ENCODE peak calls at places on chromosomes 13 and 19, in ten cellular contexts. D is hepatocyte, C is H1, W is heart right ventricle, B is Peyer's patch, Q is ascending aorta, R is foreskin fibroblast, H is left ventricle myocardium inferior, K is right atrium auricular region, I is endodermal cell. S is an unnamed sample.

GRCh38 chr19:40467007-40467565 is 285 bp downstream of the SPTBN4 start:
- DNase-seq in D (peak), C (peak), W (no peak), B (no peak), Q (no peak), R (no peak), H (no peak), K (no peak), I (peak), S (no peak)

GRCh38 chr19:6069268-6069771 is 41.0 kb downstream of the RFX2 start:
- DNase-seq in D (no peak), C (no peak), W (no peak), B (no peak), Q (peak), R (no peak), H (no peak), K (peak), I (no peak), S (no peak)

GRCh38 chr13:44523176-44524017 is 52.7 kb downstream of the TSC22D1 start:
- DNase-seq in D (peak), C (no peak), W (no peak), B (no peak), Q (no peak), R (peak), H (no peak), K (no peak), I (no peak), S (peak)

GRCh38 chr13:37476874-37477273 is 121.7 kb downstream of the POSTN start:
- DNase-seq in D (no peak), C (no peak), W (peak), B (no peak), Q (no peak), R (peak), H (peak), K (no peak), I (peak), S (no peak)

GRCh38 chr19:44050740-44051653 is 839 bp upstream of the ZNF223 start:
- DNase-seq in D (no peak), C (no peak), W (no peak), B (peak), Q (no peak), R (no peak), H (no peak), K (no peak), I (no peak), S (no peak)

GRCh38 chr13:22193070-22193469 is 522.2 kb downstream of the FGF9 start:
- DNase-seq in D (no peak), C (no peak), W (no peak), B (no peak), Q (no peak), R (no peak), H (no peak), K (no peak), I (no peak), S (no peak)

GRCh38 chr13:24224232-24224680 is 63.7 kb downstream of the SPATA13 start:
- DNase-seq in D (no peak), C (no peak), W (no peak), B (no peak), Q (no peak), R (no peak), H (no peak), K (no peak), I (no peak), S (no peak)

GRCh38 chr13:44884076-44884729 is 105.1 kb downstream of the NUFIP1 start:
- DNase-seq in D (no peak), C (no peak), W (no peak), B (no peak), Q (peak), R (peak), H (no peak), K (no peak), I (no peak), S (no peak)

GRCh38 chr13:60691268-60691667 is 294.2 kb downstream of the TDRD3 start:
- DNase-seq in D (no peak), C (no peak), W (no peak), B (no peak), Q (no peak), R (no peak), H (no peak), K (no peak), I (no peak), S (no peak)

GRCh38 chr19:32342695-32343094 is 2.7 kb upstream of the ZNF507 start:
- DNase-seq in D (no peak), C (no peak), W (no peak), B (no peak), Q (no peak), R (no peak), H (no peak), K (no peak), I (no peak), S (no peak)

GRCh38 chr19:46150606-46151005 is 2.6 kb downstream of the IGFL2 start:
- DNase-seq in D (no peak), C (no peak), W (no peak), B (no peak), Q (no peak), R (no peak), H (no peak), K (no peak), I (no peak), S (no peak)

GRCh38 chr13:97243915-97244820 is 22.0 kb downstream of the MBNL2 start:
- DNase-seq in D (no peak), C (no peak), W (no peak), B (no peak), Q (no peak), R (no peak), H (no peak), K (no peak), I (no peak), S (no peak)

GRCh38 chr19:43455321-43456113 is 9.9 kb downstream of the LYPD3 start:
- DNase-seq in D (no peak), C (no peak), W (no peak), B (no peak), Q (no peak), R (no peak), H (no peak), K (no peak), I (no peak), S (no peak)

GRCh38 chr19:48836089-48837017 is at the start of gene HSD17B14:
- DNase-seq in D (peak), C (peak), W (peak), B (no peak), Q (peak), R (peak), H (no peak), K (no peak), I (peak), S (no peak)

GRCh38 chr19:33689138-33689746 is 67.5 kb downstream of the CHST8 start:
- DNase-seq in D (no peak), C (no peak), W (no peak), B (peak), Q (peak), R (no peak), H (no peak), K (no peak), I (no peak), S (no peak)

DNA sequence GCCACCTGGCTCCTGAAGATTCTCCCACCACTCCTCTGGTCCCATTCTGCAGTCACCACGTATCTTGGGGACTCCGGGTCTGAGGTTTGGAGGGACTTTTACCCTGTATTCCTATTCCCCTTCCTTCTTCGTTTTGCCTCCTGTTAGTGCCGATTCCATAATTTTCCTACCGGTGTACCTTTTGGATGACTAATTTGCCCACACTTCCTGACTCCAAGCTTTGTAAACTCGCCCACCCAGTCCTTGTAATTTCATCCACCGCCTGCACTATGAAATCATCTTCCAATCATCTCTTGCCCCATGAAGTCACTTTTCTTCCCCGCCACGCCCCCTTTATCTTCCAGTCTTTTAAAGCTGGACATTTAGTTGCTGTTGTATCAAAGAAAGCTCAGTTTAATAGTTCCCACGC is 572 bp downstream of the UCHL3 start:
- DNase-seq in D (peak), C (no peak), W (peak), B (no peak), Q (peak), R (peak), H (no peak), K (no peak), I (no peak), S (peak)
- H3K4me3 ChIP-seq in D (peak), C (peak), W (peak), B (peak), Q (peak), R (peak), H (peak), K (peak), I (peak), S (peak)

GRCh38 chr19:2578911-2579677 is 103.2 kb downstream of the GADD45B start:
- DNase-seq in D (peak), C (peak), W (peak), B (peak), Q (peak), R (peak), H (peak), K (peak), I (peak), S (peak)

GRCh38 chr19:2582984-2583956 is 107.3 kb downstream of the GADD45B start:
- DNase-seq in D (no peak), C (no peak), W (no peak), B (no peak), Q (peak), R (no peak), H (no peak), K (no peak), I (no peak), S (no peak)

GRCh38 chr19:2578391-2578826 is 102.5 kb downstream of the GADD45B start:
- DNase-seq in D (peak), C (peak), W (no peak), B (peak), Q (peak), R (no peak), H (peak), K (peak), I (peak), S (peak)

GRCh38 chr19:2577722-2578335 is 101.9 kb downstream of the GADD45B start:
- DNase-seq in D (no peak), C (no peak), W (no peak), B (no peak), Q (peak), R (no peak), H (no peak), K (no peak), I (no peak), S (no peak)

DNA sequence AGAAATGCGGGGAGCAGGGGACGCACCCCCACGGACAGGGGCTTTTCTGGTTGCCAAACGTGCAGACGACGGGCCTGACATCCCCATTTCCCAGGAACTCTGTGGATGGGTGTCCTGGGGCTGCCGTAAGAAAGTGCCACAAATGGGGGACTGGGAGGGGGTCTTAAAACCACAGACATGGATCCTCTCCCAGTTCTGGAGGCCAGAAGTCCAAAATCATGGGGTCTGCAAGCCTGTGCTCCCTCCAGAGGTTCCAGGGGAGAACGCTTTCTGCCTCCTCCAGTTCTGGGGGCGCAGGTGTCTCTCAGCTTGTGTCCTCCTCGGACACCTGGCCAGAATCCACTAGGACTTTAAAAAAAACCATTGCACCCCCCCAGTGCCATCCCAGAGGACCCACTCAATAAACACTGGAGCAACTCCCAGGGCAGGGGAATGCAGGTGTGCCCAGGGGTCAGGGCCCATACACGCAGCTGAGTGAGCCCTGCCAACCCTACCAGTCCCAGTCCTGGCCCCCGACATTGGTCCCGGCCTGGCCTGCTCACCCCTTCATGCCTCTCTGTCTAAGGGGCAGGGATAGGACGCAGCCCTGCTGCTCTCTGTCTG is 103.9 kb downstream of the GADD45B start:
- DNase-seq in D (no peak), C (no peak), W (no peak), B (no peak), Q (peak), R (no peak), H (no peak), K (no peak), I (peak), S (no peak)
- TF ChIP-seq CTCF in D (no peak), C (no peak), W (peak), B (no peak), Q (no peak), R (no peak), H (peak), K (no peak), I (peak), S (no peak)

GRCh38 chr13:111610077-111610476 is 289.6 kb downstream of the TEX29 start:
- DNase-seq in D (no peak), C (no peak), W (no peak), B (no peak), Q (no peak), R (no peak), H (no peak), K (no peak), I (no peak), S (no peak)
- H3K4me3 ChIP-seq in D (no peak), C (no peak), W (no peak), B (no peak), Q (no peak), R (no peak), H (no peak), K (no peak), I (no peak), S (no peak)

GRCh38 chr13:19888799-19889198 is 25.4 kb upstream of the ZMYM5 start:
- DNase-seq in D (no peak), C (no peak), W (no peak), B (no peak), Q (no peak), R (no peak), H (no peak), K (no peak), I (no peak), S (no peak)
- TF ChIP-seq CTCF in D (peak), C (no peak), W (peak), B (no peak), Q (no peak), R (no peak), H (peak), K (no peak), I (no peak), S (no peak)

GRCh38 chr19:12034610-12035009 is 869 bp downstream of the ZNF433 start:
- DNase-seq in D (peak), C (no peak), W (no peak), B (no peak), Q (no peak), R (no peak), H (no peak), K (no peak), I (no peak), S (no peak)

GRCh38 chr19:12035220-12036172 is at the start of gene ZNF433:
- DNase-seq in D (peak), C (peak), W (peak), B (peak), Q (peak), R (peak), H (peak), K (peak), I (peak), S (peak)

DNA sequence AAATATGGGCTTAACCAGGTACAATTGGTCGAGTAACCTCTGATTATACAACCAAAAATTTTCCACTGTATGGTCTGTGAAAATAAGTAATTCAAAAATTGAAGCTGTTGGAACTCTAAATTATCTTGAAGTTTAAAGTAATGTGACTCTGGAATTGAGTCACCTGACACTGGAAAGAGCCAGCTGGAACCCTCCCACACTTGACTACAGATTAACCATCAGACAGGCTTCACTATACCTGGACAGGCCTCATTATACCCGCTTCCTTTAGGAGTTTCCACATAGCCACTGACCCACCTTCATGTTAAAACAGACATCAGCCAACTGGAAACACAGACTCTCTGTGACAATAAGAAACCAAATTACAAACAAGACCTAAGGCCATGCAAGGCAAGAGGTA is 1.3 kb downstream of the ZNF433 start:
- DNase-seq in D (no peak), C (no peak), W (no peak), B (no peak), Q (no peak), R (no peak), H (no peak), K (no peak), I (no peak), S (no peak)
- H3K4me3 ChIP-seq in D (peak), C (no peak), W (peak), B (no peak), Q (no peak), R (peak), H (peak), K (no peak), I (peak), S (peak)

DNA sequence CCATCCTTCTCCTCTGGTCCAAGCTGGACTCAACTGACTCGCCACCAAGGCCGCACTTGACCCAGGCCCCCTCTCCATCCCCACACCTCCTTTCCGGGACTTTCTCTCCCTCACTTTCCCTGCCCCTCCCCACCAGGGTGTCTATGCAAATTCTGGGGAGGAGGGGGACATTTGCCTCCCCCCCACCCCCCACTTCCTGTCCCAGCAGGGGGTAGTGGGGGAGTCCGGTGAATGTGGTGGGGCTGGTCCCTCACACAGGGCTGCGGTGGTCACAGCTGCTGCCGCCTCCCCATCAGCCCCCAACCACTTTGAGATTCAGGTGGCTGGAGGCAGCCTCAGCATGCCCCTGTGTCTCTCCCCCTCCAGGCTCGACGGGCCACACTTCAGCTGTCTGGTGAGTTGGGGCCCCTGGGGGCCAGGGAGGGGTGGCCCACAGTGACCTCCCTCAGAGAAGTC is 870 bp downstream of the SPIB start:
- DNase-seq in D (peak), C (peak), W (no peak), B (no peak), Q (no peak), R (no peak), H (no peak), K (no peak), I (peak), S (no peak)
- TF ChIP-seq CTCF in D (no peak), C (no peak), W (no peak), B (no peak), Q (no peak), R (no peak), H (no peak), K (no peak), I (no peak), S (no peak)

DNA sequence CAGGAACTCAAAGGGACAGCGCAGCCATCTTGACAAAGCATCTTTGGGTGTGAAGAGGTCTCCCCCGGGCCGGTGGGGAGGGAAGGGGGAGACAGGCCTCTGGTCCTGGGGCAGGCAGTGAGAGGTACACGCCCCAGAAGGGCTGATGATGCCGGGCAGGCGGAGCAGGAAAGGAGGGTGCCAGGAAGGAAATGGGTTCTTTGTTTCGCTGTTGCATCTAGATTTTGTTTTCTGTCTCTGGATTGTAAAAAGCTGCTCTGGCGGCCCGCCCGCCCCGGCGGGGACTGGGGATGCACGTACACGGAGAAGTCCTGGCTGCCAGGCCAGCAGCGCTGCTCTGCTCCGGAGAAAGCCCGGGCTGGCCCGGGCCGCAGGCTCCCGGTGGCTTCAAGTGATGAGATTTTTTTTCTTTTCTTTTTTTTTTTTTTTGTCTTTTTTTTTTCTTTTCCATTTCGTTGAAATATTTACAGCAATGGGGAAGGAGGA is 13.2 kb upstream of the ASF1B start:
- DNase-seq in D (peak), C (no peak), W (peak), B (peak), Q (peak), R (no peak), H (peak), K (peak), I (no peak), S (no peak)
- H3K4me3 ChIP-seq in D (no peak), C (no peak), W (peak), B (peak), Q (peak), R (no peak), H (peak), K (no peak), I (no peak), S (no peak)

DNA sequence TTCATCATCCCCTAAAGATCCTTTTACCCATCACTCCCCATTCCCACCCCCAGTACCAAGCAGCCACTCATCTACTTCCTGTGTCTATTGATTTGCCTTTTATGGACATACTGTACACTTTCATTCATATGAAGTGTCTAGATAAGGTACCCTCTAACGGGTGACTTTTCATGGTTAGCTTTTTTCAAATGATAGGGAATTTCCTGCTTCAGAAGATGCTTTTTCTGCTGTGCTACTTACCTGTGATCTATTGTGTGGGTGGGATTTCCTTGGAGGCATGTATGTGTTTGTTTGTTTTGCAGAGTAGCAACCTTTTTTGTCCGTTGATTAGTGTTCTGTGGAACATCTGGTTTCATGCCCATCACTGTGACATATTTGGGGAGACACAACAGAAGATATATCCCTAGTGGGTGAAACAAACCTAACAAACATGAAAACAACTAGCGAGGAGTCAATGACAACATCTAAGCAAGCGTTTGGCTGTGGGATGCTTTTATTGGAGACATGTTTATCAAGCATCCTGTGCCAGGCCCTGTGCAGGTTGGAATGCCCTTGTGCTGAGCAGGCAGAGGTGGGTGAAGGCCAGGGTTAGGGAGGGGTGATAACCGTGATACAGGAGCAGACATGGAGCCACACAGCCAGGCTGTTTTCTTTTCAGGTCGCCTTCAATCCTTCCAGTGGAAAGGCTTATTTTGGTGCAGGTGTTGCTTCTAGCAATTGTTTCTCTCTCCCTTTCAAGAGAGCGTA is 17.6 kb downstream of the SPINT2 start:
- DNase-seq in D (no peak), C (no peak), W (no peak), B (no peak), Q (no peak), R (no peak), H (no peak), K (no peak), I (no peak), S (no peak)
- TF ChIP-seq CTCF in D (no peak), C (no peak), W (no peak), B (no peak), Q (no peak), R (no peak), H (no peak), K (no peak), I (no peak), S (no peak)

GRCh38 chr13:27774169-27774568 is 18.1 kb upstream of the GSX1 start:
- DNase-seq in D (no peak), C (no peak), W (no peak), B (no peak), Q (no peak), R (no peak), H (no peak), K (no peak), I (no peak), S (no peak)
- H3K4me3 ChIP-seq in D (no peak), C (no peak), W (no peak), B (no peak), Q (no peak), R (no peak), H (no peak), K (no peak), I (no peak), S (no peak)